ENCODE peak calls at places on chromosomes 6 and 20, in seven cellular contexts. J, O, N, P, T, E and R are unnamed samples.

GRCh38 chr20:58194176-58194796 is 34.2 kb downstream of the ANKRD60 start:
- DNase-seq in P (no peak), T (no peak), O (no peak), J (no peak), E (no peak), N (no peak), R (no peak)

GRCh38 chr6:75855047-75855446 is 106.0 kb downstream of the MYO6 start:
- DNase-seq in P (no peak), T (peak; percentile 73), J (no peak), E (no peak), O (peak; percentile 36), N (no peak), R (peak; percentile 68)

GRCh38 chr6:34586327-34587040 is 30.4 kb upstream of the SPDEF start:
- DNase-seq in E (no peak), P (no peak), T (no peak), J (no peak), N (no peak), O (no peak), R (no peak)

GRCh38 chr20:3923818-3924217 is 34.6 kb downstream of the PANK2 start:
- DNase-seq in N (no peak), O (no peak), E (no peak), P (no peak), J (no peak), T (no peak), R (no peak)

GRCh38 chr6:56933650-56934049 is 21.3 kb upstream of the BEND6 start:
- DNase-seq in P (no peak), O (no peak), E (no peak), N (no peak), J (no peak), T (no peak), R (no peak)

GRCh38 chr6:100663219-100663863 is 198.6 kb upstream of the SIM1 start:
- DNase-seq in P (no peak), E (no peak), J (no peak), T (no peak), N (no peak), O (no peak), R (peak; percentile 2)

GRCh38 chr6:169253745-169254238 is at the start of gene THBS2:
- DNase-seq in O (peak; percentile 32), N (peak; percentile 64), T (no peak), E (no peak), J (peak; percentile 88), P (no peak), R (no peak)

GRCh38 chr20:37517371-37517748 is 3.7 kb upstream of the NNAT start:
- DNase-seq in O (no peak), T (no peak), N (no peak), P (no peak), J (no peak), E (no peak), R (no peak)

GRCh38 chr20:50545123-50545522 is 34.9 kb downstream of the PTPN1 start:
- DNase-seq in E (no peak), N (no peak), P (no peak), T (no peak), O (no peak), J (no peak), R (no peak)

GRCh38 chr6:166687070-166687469 is 60.0 kb upstream of the RPS6KA2 start:
- DNase-seq in O (no peak), T (no peak), J (no peak), N (no peak), E (no peak), P (no peak), R (no peak)

GRCh38 chr20:44552568-44552949 is 29.8 kb upstream of the PKIG start:
- DNase-seq in T (no peak), O (no peak), E (no peak), N (no peak), J (no peak), P (no peak), R (no peak)

GRCh38 chr20:49526568-49526967 is 41.4 kb downstream of the PTGIS start:
- DNase-seq in J (no peak), N (no peak), P (no peak), O (no peak), T (no peak), E (no peak), R (no peak)

GRCh38 chr20:64216036-64216435 is 39.5 kb upstream of the PCMTD2 start:
- DNase-seq in O (peak; percentile 79), P (no peak), E (no peak), T (no peak), J (no peak), N (no peak), R (no peak)

GRCh38 chr6:30542915-30543314 is 13.4 kb downstream of the GNL1 start:
- DNase-seq in T (no peak), O (no peak), E (no peak), P (no peak), J (no peak), N (no peak), R (peak; percentile 58)

GRCh38 chr20:58870293-58871014 is 17.9 kb downstream of the GNAS start:
- DNase-seq in J (peak; percentile 91), T (peak; percentile 59), E (no peak), N (peak; percentile 81), O (peak; percentile 69), P (no peak), R (peak; percentile 62)